ENCODE peak calls at places on chromosomes 7 and 10, in five cellular contexts. T is bronchial epithelial cell, M is cardiac fibroblast, C is PC-3, W is heart left ventricle. U is an unnamed sample.
A peak's percentile ranks its signal among the peaks of the same experiment; 100 is the strongest.

GRCh38 chr10:89624020-89624419 is 21.0 kb downstream of the PANK1 start:
- DNase-seq in C (no peak), T (no peak), M (no peak), W (no peak), U (no peak)

GRCh38 chr10:72334832-72335393 is 19.8 kb downstream of the DNAJB12 start:
- DNase-seq in W (peak; percentile 84), T (peak; percentile 75), M (peak; percentile 99), C (no peak), U (peak; percentile 83)

GRCh38 chr10:56258378-56258777 is 102.7 kb downstream of the ZWINT start:
- DNase-seq in M (no peak), W (no peak), C (no peak), T (no peak), U (no peak)

GRCh38 chr7:116924741-116925140 is 28.6 kb upstream of the ST7 start:
- DNase-seq in C (peak; percentile 12), W (no peak), M (no peak), T (no peak), U (no peak)

GRCh38 chr10:125006188-125006680 is 64.3 kb downstream of the ZRANB1 start:
- DNase-seq in C (no peak), W (no peak), T (no peak), M (peak; percentile 51), U (no peak)

GRCh38 chr10:19728376-19728775 is 87.9 kb upstream of the PLXDC2 start:
- DNase-seq in M (no peak), C (no peak), W (no peak), T (no peak), U (no peak)

GRCh38 chr10:44383749-44384600 is 922 bp downstream of the CXCL12 start:
- DNase-seq in C (no peak), M (peak; percentile 55), W (peak; percentile 50), T (no peak), U (no peak)

GRCh38 chr7:1842321-1843221 is 172.5 kb downstream of the ELFN1 start:
- DNase-seq in M (no peak), C (no peak), W (no peak), T (no peak), U (no peak)

GRCh38 chr10:122663516-122664130 is 36.0 kb downstream of the C10orf120 start:
- DNase-seq in W (no peak), C (no peak), T (no peak), M (no peak), U (no peak)

GRCh38 chr10:86244995-86245394 is 121.6 kb downstream of the GRID1 start:
- DNase-seq in T (no peak), W (no peak), C (no peak), M (no peak), U (no peak)

GRCh38 chr10:85851300-85851699 is 515.3 kb downstream of the GRID1 start:
- DNase-seq in W (no peak), C (no peak), M (peak; percentile 14), T (peak; percentile 96), U (no peak)

GRCh38 chr10:31456463-31456862 is 137.4 kb downstream of the ZEB1 start:
- DNase-seq in C (no peak), M (peak; percentile 40), T (no peak), W (no peak), U (no peak)

GRCh38 chr7:124840435-124840834 is 74.8 kb upstream of the GPR37 start:
- DNase-seq in T (no peak), M (peak; percentile 11), W (no peak), C (peak; percentile 47), U (no peak)
- TF ChIP-seq CTCF in T (no peak), M (no peak), W (no peak), C (peak; percentile 72), U (no peak)

GRCh38 chr10:2938869-2939268 is 128.5 kb upstream of the PFKP start:
- DNase-seq in W (no peak), C (peak; percentile 25), T (no peak), M (peak; percentile 4), U (no peak)
- TF ChIP-seq CTCF in W (no peak), C (peak; percentile 42), T (no peak), M (no peak), U (no peak)

DNA sequence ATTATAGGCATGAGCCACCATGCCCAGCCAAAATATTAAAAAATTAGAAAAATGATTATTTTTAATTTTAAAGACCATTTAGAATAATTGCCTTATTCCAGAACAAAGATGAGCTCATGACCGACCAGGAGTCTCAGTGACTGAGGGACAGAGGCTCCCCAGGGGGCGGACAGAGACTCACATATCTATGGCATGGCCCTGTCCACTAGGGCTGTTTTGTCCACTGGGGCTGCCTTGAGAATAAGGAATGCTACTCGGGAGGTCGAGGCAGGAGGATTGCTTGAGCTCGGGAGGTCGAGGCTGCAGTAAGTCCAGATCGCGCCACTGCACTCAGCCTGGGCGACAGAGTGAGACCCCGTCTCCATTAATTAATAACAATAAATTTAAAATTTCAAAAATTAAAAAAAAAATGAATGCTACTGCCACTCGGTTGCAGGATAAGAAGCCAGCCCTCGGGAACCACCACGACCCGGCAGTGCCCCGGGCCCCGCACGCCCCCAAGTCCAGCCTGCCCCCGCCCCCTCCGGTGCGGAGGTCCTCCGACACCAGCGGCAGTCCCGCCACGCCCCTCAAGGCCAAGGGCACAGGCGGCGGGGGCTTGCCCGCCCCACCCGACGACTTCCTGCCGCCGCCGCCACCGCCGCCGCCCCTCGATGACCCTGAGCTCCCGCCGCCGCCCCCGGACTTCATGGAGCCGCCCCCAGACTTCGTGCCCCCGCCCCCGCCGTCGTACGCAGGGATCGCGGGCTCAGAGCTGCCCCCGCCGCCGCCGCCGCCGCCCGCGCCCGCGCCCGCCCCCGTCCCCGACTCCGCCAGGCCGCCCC is 128.6 kb downstream of the APBB1IP start:
- DNase-seq in T (no peak), W (no peak), M (no peak), C (no peak), U (no peak)
- TF ChIP-seq CTCF in T (no peak), W (no peak), M (no peak), C (no peak), U (no peak)

GRCh38 chr10:35641430-35642015 is 573 bp downstream of the FZD8 start:
- DNase-seq in W (no peak), C (no peak), M (peak; percentile 49), T (no peak), U (no peak)

GRCh38 chr10:35643151-35643975 is 1.3 kb upstream of the FZD8 start:
- DNase-seq in M (peak; percentile 76), W (peak; percentile 77), T (peak; percentile 15), C (peak; percentile 90), U (peak; percentile 6)

GRCh38 chr10:35640951-35641429 is 1.1 kb downstream of the FZD8 start:
- DNase-seq in T (peak; percentile 78), W (peak; percentile 61), C (peak; percentile 97), M (peak; percentile 88), U (no peak)

GRCh38 chr10:35642793-35643114 is 658 bp upstream of the FZD8 start:
- DNase-seq in T (no peak), M (no peak), W (no peak), C (no peak), U (no peak)

DNA sequence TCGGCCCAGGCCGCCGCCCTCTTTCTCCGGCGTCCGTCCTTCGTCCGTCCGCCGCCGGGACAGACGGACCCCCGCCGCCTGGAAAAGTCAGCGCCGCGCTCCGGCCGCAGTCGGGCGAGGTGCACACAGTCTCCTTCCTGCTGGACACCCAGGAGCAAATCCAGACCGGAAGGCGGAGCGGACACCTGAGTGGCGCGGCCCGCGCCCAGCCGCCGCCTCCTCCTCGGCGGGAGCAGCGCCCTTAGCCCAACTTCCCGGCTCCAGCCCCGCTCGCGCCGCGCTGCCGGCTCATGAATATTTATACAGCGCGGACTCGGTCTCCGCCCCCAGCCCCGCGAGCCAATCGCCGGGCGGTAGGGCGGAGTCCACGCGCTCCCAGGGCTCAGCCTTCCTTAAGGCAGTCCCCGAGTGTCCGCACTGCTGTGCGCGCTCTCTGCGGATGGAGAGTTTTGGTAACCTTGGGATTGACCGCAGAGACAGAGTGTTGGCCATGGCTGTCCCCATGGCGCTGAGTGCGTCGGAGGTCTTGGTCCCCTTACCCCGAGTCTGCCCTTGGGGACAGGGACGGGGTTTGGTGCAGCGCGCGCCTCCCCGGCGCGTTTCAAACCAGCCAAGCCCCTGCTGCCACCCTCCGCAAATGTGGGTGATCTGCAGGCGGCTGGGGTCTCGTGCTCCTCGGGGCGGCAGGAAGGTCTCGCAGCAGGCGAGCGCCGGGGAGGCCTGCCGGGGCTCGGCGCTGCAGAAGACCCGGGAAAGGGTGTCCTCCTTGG is at the start of gene FZD8:
- DNase-seq in M (peak; percentile 94), C (peak; percentile 100), T (peak; percentile 78), W (peak; percentile 94), U (peak; percentile 45)
- TF ChIP-seq CTCF in M (no peak), C (peak; percentile 60), T (no peak), W (no peak), U (no peak)

GRCh38 chr7:132249591-132249971 is 326.7 kb downstream of the PLXNA4 start:
- DNase-seq in M (peak; percentile 23), C (peak; percentile 38), T (peak; percentile 16), W (no peak), U (peak; percentile 25)
- TF ChIP-seq CTCF in M (no peak), C (peak; percentile 58), T (no peak), W (peak; percentile 35), U (peak; percentile 37)

DNA sequence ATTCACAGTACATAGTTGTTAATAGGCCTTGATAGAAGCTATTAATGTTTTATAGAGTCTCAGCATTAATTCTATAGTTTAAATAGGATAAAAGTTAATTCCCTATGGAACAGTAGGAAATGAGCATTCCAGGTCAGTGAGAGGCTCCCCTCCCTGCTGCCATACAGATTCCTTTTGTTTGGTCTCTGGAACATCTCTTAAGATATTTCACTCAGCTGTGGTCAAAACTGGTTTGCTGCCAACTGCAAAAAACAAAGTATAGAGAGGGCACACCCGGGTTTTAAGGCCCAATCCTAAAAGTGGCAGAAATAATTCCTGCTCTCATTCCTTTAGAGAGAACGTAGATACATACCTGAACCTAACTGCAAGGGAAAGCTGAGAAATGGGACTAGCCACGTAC is 51.3 kb downstream of the MDFIC start:
- DNase-seq in M (peak; percentile 78), T (no peak), C (peak; percentile 40), W (no peak), U (no peak)
- TF ChIP-seq CTCF in M (no peak), T (no peak), C (no peak), W (no peak), U (no peak)

GRCh38 chr10:77187376-77187999 is 450.1 kb downstream of the KCNMA1 start:
- DNase-seq in C (no peak), T (peak; percentile 24), M (no peak), W (no peak), U (no peak)

GRCh38 chr10:77188000-77188395 is 449.6 kb downstream of the KCNMA1 start:
- DNase-seq in W (no peak), M (no peak), C (no peak), T (no peak), U (no peak)

GRCh38 chr10:77186936-77187335 is 450.7 kb downstream of the KCNMA1 start:
- DNase-seq in M (no peak), T (no peak), W (no peak), C (no peak), U (no peak)

GRCh38 chr10:77188511-77188910 is 449.1 kb downstream of the KCNMA1 start:
- DNase-seq in T (peak; percentile 47), W (no peak), M (no peak), C (no peak), U (no peak)

GRCh38 chr10:77185696-77186095 is 451.9 kb downstream of the KCNMA1 start:
- DNase-seq in W (no peak), M (no peak), T (no peak), C (no peak), U (no peak)
- TF ChIP-seq CTCF in W (no peak), M (no peak), T (no peak), C (peak; percentile 31), U (no peak)